ENCODE peak calls at places on chromosomes 13 and 19, in six cellular contexts. C is H1, P is Panc1, L is K562, U is SK-N-SH, M is GM12878. X is an unnamed sample.

GRCh38 chr19:14150770-14151661 is 14.6 kb upstream of the ASF1B start:
- DNase-seq in C (no peak), P (no peak), L (no peak), U (peak), M (no peak), X (no peak)

GRCh38 chr13:89568276-89568675 is 1779.2 kb upstream of the MIR17HG start:
- DNase-seq in C (no peak), P (no peak), L (no peak), U (no peak), M (no peak), X (no peak)

GRCh38 chr13:77374339-77374738 is 47.4 kb upstream of the MYCBP2 start:
- DNase-seq in C (no peak), P (no peak), L (no peak), U (no peak), M (no peak), X (no peak)

GRCh38 chr13:63629591-63629990 is 2213.9 kb upstream of the PCDH20 start:
- DNase-seq in C (no peak), P (no peak), L (no peak), U (no peak), M (no peak), X (no peak)

GRCh38 chr13:88377852-88378251 is 706.7 kb downstream of the SLITRK5 start:
- DNase-seq in C (no peak), P (no peak), L (no peak), U (no peak), M (no peak), X (no peak)

GRCh38 chr13:102902789-102903347 is 57.0 kb downstream of the ERCC5 start:
- DNase-seq in C (peak), P (no peak), L (no peak), U (no peak), M (no peak), X (no peak)

GRCh38 chr13:73767191-73767741 is 366.9 kb downstream of the KLF12 start:
- DNase-seq in C (no peak), P (no peak), L (no peak), U (no peak), M (no peak), X (no peak)

GRCh38 chr19:17450264-17451075 is 2.0 kb upstream of the TMEM221 start:
- DNase-seq in C (no peak), P (no peak), L (no peak), U (no peak), M (no peak), X (peak)

GRCh38 chr13:22278336-22278929 is 607.6 kb downstream of the FGF9 start:
- DNase-seq in C (peak), P (peak), L (no peak), U (peak), M (peak), X (peak)

GRCh38 chr19:5339470-5339949 is 1.1 kb downstream of the PTPRS start:
- DNase-seq in C (no peak), P (no peak), L (peak), U (peak), M (no peak), X (no peak)

GRCh38 chr19:7894612-7895309 is 6.5 kb downstream of the LRRC8E start:
- DNase-seq in C (no peak), P (no peak), L (no peak), U (no peak), M (no peak), X (no peak)

GRCh38 chr13:78660130-78660857 is 1.3 kb upstream of the OBI1 start:
- DNase-seq in C (no peak), P (no peak), L (no peak), U (peak), M (no peak), X (no peak)

GRCh38 chr19:44539236-44539819 is 9.9 kb upstream of the CEACAM20 start:
- DNase-seq in C (no peak), P (no peak), L (no peak), U (no peak), M (no peak), X (no peak)

GRCh38 chr19:343451-343931 is 1.1 kb downstream of the MIER2 start:
- DNase-seq in C (no peak), P (no peak), L (no peak), U (peak), M (no peak), X (no peak)

GRCh38 chr19:10624585-10624984 is 768 bp upstream of the SLC44A2 start:
- DNase-seq in C (no peak), P (no peak), L (no peak), U (no peak), M (no peak), X (no peak)

GRCh38 chr19:47070756-47071155 is 22.3 kb upstream of the TMEM160 start:
- DNase-seq in C (no peak), P (no peak), L (no peak), U (no peak), M (no peak), X (no peak)

GRCh38 chr19:58009666-58010301 is 7.2 kb upstream of the ZNF606 start:
- DNase-seq in C (peak), P (no peak), L (peak), U (no peak), M (no peak), X (no peak)

GRCh38 chr13:102191951-102192461 is 209.8 kb downstream of the FGF14 start:
- DNase-seq in C (no peak), P (no peak), L (no peak), U (no peak), M (no peak), X (no peak)

GRCh38 chr13:113397606-113398425 is 33.9 kb upstream of the GRTP1 start:
- DNase-seq in C (no peak), P (no peak), L (no peak), U (peak), M (no peak), X (no peak)

GRCh38 chr19:7795555-7796161 is 32.6 kb downstream of the CLEC4M start:
- DNase-seq in C (no peak), P (no peak), L (no peak), U (no peak), M (no peak), X (no peak)

GRCh38 chr19:39070888-39071287 is 13.3 kb upstream of the ACP7 start:
- DNase-seq in C (no peak), P (no peak), L (no peak), U (no peak), M (no peak), X (no peak)

GRCh38 chr13:51538626-51539179 is 45.6 kb upstream of the WDFY2 start:
- DNase-seq in C (no peak), P (no peak), L (no peak), U (no peak), M (no peak), X (no peak)

GRCh38 chr13:51240888-51241475 is 18.8 kb downstream of the FAM124A start:
- DNase-seq in C (no peak), P (no peak), L (no peak), U (no peak), M (no peak), X (no peak)

GRCh38 chr13:26074706-26075105 is 22.9 kb upstream of the SHISA2 start:
- DNase-seq in C (no peak), P (no peak), L (no peak), U (no peak), M (no peak), X (no peak)

GRCh38 chr13:101628900-101629299 is 176.4 kb downstream of the ITGBL1 start:
- DNase-seq in C (no peak), P (no peak), L (no peak), U (no peak), M (no peak), X (no peak)

GRCh38 chr13:81394605-81395004 is 1053.7 kb upstream of the SPRY2 start:
- DNase-seq in C (no peak), P (no peak), L (no peak), U (no peak), M (no peak), X (no peak)

GRCh38 chr13:92657565-92657964 is 569.0 kb upstream of the GPC6 start:
- DNase-seq in C (no peak), P (no peak), L (no peak), U (no peak), M (no peak), X (no peak)

GRCh38 chr13:92390217-92390616 is 836.4 kb upstream of the GPC6 start:
- DNase-seq in C (no peak), P (no peak), L (no peak), U (no peak), M (no peak), X (no peak)

GRCh38 chr19:44764975-44765948 is 12.4 kb upstream of the CBLC start:
- DNase-seq in C (no peak), P (no peak), L (no peak), U (no peak), M (no peak), X (no peak)

GRCh38 chr19:8459520-8460260 is 14.9 kb downstream of the HNRNPM start:
- DNase-seq in C (no peak), P (peak), L (no peak), U (no peak), M (no peak), X (no peak)

GRCh38 chr19:6925801-6926751 is 38.7 kb downstream of the ADGRE1 start:
- DNase-seq in C (no peak), P (no peak), L (no peak), U (no peak), M (peak), X (no peak)

GRCh38 chr19:13526552-13526951 is 20.3 kb upstream of the CACNA1A start:
- DNase-seq in C (peak), P (no peak), L (peak), U (no peak), M (no peak), X (peak)

GRCh38 chr19:50658438-50659317 is 9.4 kb downstream of the C19orf81 start:
- DNase-seq in C (peak), P (no peak), L (peak), U (peak), M (no peak), X (peak)

GRCh38 chr13:19984430-19985218 is 26.1 kb downstream of the ZMYM2 start:
- DNase-seq in C (no peak), P (peak), L (no peak), U (peak), M (peak), X (peak)

GRCh38 chr19:50500060-50500752 is 10.8 kb downstream of the JOSD2 start:
- DNase-seq in C (no peak), P (no peak), L (peak), U (peak), M (no peak), X (no peak)

DNA sequence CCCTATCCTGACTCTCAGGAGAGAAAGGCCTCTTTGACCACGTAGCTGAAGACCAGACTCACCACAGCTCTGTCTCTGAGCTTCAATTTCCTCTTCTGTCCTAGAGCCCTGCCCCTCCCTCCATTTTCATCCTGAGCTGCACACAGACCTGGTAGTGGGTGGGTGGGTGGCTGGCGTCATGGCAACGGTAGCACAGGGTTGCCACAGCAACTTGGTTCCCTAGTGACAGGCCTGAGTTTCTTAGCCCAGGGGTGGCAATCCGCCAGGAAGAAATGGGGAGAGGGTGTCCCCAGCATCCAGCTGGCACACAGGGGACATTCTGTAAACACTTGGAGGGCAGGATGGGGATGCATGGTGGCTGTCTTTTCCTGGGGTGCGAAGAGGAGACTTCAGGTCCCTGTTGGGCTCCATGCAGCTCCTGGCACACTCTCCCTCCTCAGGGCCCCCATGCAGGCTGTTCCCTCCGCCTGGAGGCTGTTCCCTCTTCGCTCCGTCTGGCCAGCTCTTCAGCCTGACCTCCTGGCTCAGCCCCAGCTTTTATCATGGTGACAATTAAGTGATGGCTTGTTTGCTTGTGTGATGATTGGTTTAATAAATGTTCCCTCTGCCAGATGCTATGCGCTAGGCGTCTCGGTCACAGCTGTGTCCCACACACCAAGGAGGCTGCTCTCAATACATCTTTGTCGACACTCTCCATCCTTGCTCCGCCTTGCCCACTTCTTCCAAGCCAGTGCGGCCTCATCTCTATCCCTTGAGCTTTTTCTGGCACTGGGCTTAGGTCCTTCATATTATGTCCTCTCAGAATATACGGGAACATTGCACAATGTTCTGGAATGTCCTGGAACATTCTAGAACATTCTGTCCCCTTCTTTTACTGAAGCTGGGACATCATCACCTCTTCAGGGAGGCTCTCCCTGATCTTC is 7.4 kb upstream of the KLHL26 start:
- DNase-seq in C (no peak), P (no peak), L (no peak), U (no peak), M (no peak), X (no peak)
- TF ChIP-seq SIN3A in C (no peak), P (no peak), L (no peak), U (no peak), M (no peak), X (no peak)

GRCh38 chr13:83825676-83826075 is 56.6 kb downstream of the SLITRK1 start:
- DNase-seq in C (no peak), P (no peak), L (no peak), U (no peak), M (no peak), X (no peak)
- TF ChIP-seq SIN3A in C (no peak), P (no peak), L (no peak), U (no peak), M (no peak), X (no peak)

GRCh38 chr13:58919551-58919950 is 1244.2 kb downstream of the DIAPH3 start:
- DNase-seq in C (no peak), P (no peak), L (no peak), U (no peak), M (no peak), X (no peak)
- TF ChIP-seq SIN3A in C (no peak), P (no peak), L (no peak), U (no peak), M (no peak), X (no peak)

DNA sequence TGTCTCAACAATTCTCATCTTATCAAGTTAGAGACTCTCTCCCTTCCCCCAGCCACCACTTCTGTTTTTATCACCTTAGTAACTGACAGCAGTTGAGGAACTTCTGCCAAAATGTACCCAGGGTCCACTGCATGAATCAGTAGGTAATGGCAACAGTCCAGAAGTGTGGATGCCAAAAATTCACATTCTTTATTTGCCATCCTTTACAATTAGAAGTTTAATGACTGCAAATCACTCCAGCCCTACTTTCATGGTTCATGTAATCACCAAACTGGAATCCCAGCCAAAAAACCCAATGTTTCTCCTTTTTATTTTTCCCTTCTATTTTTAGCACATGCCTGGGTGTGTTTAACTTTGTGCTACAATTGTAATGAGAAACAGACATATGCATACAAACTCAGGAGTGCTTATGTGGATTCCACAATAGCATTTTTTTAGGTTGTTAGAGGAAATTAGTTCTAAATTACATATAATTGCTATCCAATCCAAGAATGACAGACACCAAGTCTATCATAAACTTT is 243.5 kb downstream of the RGCC start:
- DNase-seq in C (no peak), P (no peak), L (no peak), U (peak), M (no peak), X (no peak)
- TF ChIP-seq SIN3A in C (no peak), P (no peak), L (no peak), U (peak), M (no peak), X (no peak)

DNA sequence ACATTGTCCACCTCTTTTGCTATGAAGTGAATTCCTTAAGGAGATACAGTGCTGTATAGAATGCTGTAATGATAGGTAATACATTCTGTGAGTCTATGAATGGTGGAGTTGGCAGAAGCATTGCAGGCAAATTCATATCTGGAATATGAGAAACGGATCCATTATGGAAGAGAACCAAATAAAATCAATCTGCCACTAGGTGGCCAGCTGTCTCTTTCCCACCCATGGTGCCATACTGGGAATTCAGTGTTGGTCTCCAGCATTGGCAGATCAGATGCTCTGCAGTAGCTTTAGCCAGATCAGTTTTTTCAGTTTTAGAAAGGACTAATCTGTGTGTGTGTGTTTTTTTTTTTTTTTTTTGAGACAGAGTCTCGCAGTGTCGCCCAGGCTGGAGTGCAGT is 27.6 kb downstream of the DNAJC3 start:
- DNase-seq in C (no peak), P (no peak), L (peak), U (peak), M (no peak), X (no peak)
- TF ChIP-seq SIN3A in C (no peak), P (no peak), L (no peak), U (no peak), M (no peak), X (no peak)

GRCh38 chr19:36136975-36137686 is 2.7 kb upstream of the CAPNS1 start:
- DNase-seq in C (no peak), P (peak), L (no peak), U (no peak), M (no peak), X (peak)
- TF ChIP-seq SIN3A in C (no peak), P (no peak), L (no peak), U (no peak), M (no peak), X (no peak)

GRCh38 chr13:43937839-43938238 is 58.1 kb downstream of the LACC1 start:
- DNase-seq in C (no peak), P (no peak), L (no peak), U (no peak), M (no peak), X (no peak)

GRCh38 chr13:43936630-43937029 is 56.9 kb downstream of the LACC1 start:
- DNase-seq in C (no peak), P (no peak), L (no peak), U (no peak), M (no peak), X (no peak)

GRCh38 chr13:43935878-43936277 is 56.2 kb downstream of the LACC1 start:
- DNase-seq in C (no peak), P (no peak), L (no peak), U (no peak), M (no peak), X (no peak)

GRCh38 chr13:43933378-43933777 is 53.7 kb downstream of the LACC1 start:
- DNase-seq in C (no peak), P (no peak), L (no peak), U (no peak), M (peak), X (no peak)

GRCh38 chr13:43934273-43934672 is 54.6 kb downstream of the LACC1 start:
- DNase-seq in C (no peak), P (no peak), L (no peak), U (no peak), M (no peak), X (no peak)
- TF ChIP-seq SIN3A in C (no peak), P (no peak), L (no peak), U (no peak), M (no peak), X (no peak)

GRCh38 chr13:87274209-87274819 is 396.9 kb upstream of the SLITRK5 start:
- DNase-seq in C (no peak), P (no peak), L (peak), U (peak), M (no peak), X (peak)
- TF ChIP-seq SIN3A in C (no peak), P (no peak), L (no peak), U (no peak), M (no peak), X (no peak)

DNA sequence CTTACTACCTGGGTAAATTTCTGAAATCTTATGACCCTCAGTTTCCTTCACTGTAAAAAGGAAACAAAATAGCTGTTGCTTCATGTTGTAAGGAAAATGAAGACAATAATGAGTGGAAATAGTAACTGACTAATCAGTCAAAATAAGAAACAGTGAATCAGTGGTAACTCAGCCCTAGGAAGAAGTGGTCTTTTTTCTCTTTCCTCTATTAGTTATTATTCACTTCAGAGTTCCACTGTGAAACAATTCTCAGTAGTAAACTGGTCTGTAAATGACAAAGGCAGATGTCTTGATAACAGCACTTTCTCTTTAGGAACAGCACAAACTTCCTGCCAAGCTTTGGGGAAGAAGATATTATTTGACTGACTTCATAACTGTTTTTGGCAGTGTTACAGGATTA is 600.5 kb upstream of the KLHL1 start:
- DNase-seq in C (no peak), P (no peak), L (no peak), U (no peak), M (no peak), X (no peak)
- TF ChIP-seq SIN3A in C (no peak), P (no peak), L (no peak), U (no peak), M (no peak), X (no peak)

GRCh38 chr13:104571161-104571889 is 1505.1 kb upstream of the SLC10A2 start:
- DNase-seq in C (peak), P (peak), L (no peak), U (peak), M (no peak), X (peak)
- TF ChIP-seq SIN3A in C (no peak), P (no peak), L (no peak), U (no peak), M (no peak), X (no peak)